ENCODE peak calls at places on chromosomes 12 and 14, in six cellular contexts. One of them, this sample, is unnamed.

GRCh38 chr12:48034835-48035805 is 30.8 kb upstream of the COL2A1 start:
- DNase-seq in stimulated activated effector memory CD8-positive, alpha-beta T cell treated with anti-CD3 and anti-CD28 coated beads, Interleukin-12 subunit alpha, Interleukin-12 subunit beta, amount 100 ng/mL, for 72 hours: no peak
- DNase-seq in activated CD4-positive, alpha-beta T cell treated with anti-CD3 and anti-CD28 coated beads for 24 hours: no peak
- DNase-seq in globus pallidus: no peak
- DNase-seq in C1 segment of cervical spinal cord: no peak
- DNase-seq in stimulated activated naive CD8-positive, alpha-beta T cell treated with anti-CD3 and anti-CD28 coated beads, Interleukin-15, Interleukin-2, amounts not matched to agents 100 U/mL and 50 U/mL, for 24 hours: no peak
- DNase-seq in this sample: no peak

GRCh38 chr12:132067182-132067581 is 76.9 kb downstream of the DDX51 start:
- DNase-seq in stimulated activated effector memory CD8-positive, alpha-beta T cell treated with anti-CD3 and anti-CD28 coated beads, Interleukin-12 subunit alpha, Interleukin-12 subunit beta, amount 100 ng/mL, for 72 hours: no peak
- DNase-seq in activated CD4-positive, alpha-beta T cell treated with anti-CD3 and anti-CD28 coated beads for 24 hours: no peak
- DNase-seq in globus pallidus: no peak
- DNase-seq in C1 segment of cervical spinal cord: no peak
- DNase-seq in stimulated activated naive CD8-positive, alpha-beta T cell treated with anti-CD3 and anti-CD28 coated beads, Interleukin-15, Interleukin-2, amounts not matched to agents 100 U/mL and 50 U/mL, for 24 hours: no peak
- DNase-seq in this sample: no peak

GRCh38 chr14:52792097-52792415 is 649 bp upstream of the GNPNAT1 start:
- DNase-seq in stimulated activated effector memory CD8-positive, alpha-beta T cell treated with anti-CD3 and anti-CD28 coated beads, Interleukin-12 subunit alpha, Interleukin-12 subunit beta, amount 100 ng/mL, for 72 hours: no peak
- DNase-seq in activated CD4-positive, alpha-beta T cell treated with anti-CD3 and anti-CD28 coated beads for 24 hours: no peak
- DNase-seq in globus pallidus: no peak
- DNase-seq in C1 segment of cervical spinal cord: no peak
- DNase-seq in stimulated activated naive CD8-positive, alpha-beta T cell treated with anti-CD3 and anti-CD28 coated beads, Interleukin-15, Interleukin-2, amounts not matched to agents 100 U/mL and 50 U/mL, for 24 hours: no peak
- DNase-seq in this sample: no peak

GRCh38 chr14:101071493-101071891 is 168.0 kb upstream of the RTL1 start:
- DNase-seq in stimulated activated effector memory CD8-positive, alpha-beta T cell treated with anti-CD3 and anti-CD28 coated beads, Interleukin-12 subunit alpha, Interleukin-12 subunit beta, amount 100 ng/mL, for 72 hours: no peak
- DNase-seq in activated CD4-positive, alpha-beta T cell treated with anti-CD3 and anti-CD28 coated beads for 24 hours: no peak
- DNase-seq in globus pallidus: no peak
- DNase-seq in C1 segment of cervical spinal cord: no peak
- DNase-seq in stimulated activated naive CD8-positive, alpha-beta T cell treated with anti-CD3 and anti-CD28 coated beads, Interleukin-15, Interleukin-2, amounts not matched to agents 100 U/mL and 50 U/mL, for 24 hours: no peak
- DNase-seq in this sample: no peak

GRCh38 chr12:52258335-52258901 is 16.0 kb upstream of the KRT86 start:
- DNase-seq in stimulated activated effector memory CD8-positive, alpha-beta T cell treated with anti-CD3 and anti-CD28 coated beads, Interleukin-12 subunit alpha, Interleukin-12 subunit beta, amount 100 ng/mL, for 72 hours: no peak
- DNase-seq in activated CD4-positive, alpha-beta T cell treated with anti-CD3 and anti-CD28 coated beads for 24 hours: no peak
- DNase-seq in globus pallidus: no peak
- DNase-seq in C1 segment of cervical spinal cord: no peak
- DNase-seq in stimulated activated naive CD8-positive, alpha-beta T cell treated with anti-CD3 and anti-CD28 coated beads, Interleukin-15, Interleukin-2, amounts not matched to agents 100 U/mL and 50 U/mL, for 24 hours: no peak
- DNase-seq in this sample: no peak

GRCh38 chr12:40104461-40105264 is 1.2 kb downstream of the SLC2A13 start:
- DNase-seq in stimulated activated effector memory CD8-positive, alpha-beta T cell treated with anti-CD3 and anti-CD28 coated beads, Interleukin-12 subunit alpha, Interleukin-12 subunit beta, amount 100 ng/mL, for 72 hours: no peak
- DNase-seq in activated CD4-positive, alpha-beta T cell treated with anti-CD3 and anti-CD28 coated beads for 24 hours: no peak
- DNase-seq in globus pallidus: no peak
- DNase-seq in C1 segment of cervical spinal cord: no peak
- DNase-seq in stimulated activated naive CD8-positive, alpha-beta T cell treated with anti-CD3 and anti-CD28 coated beads, Interleukin-15, Interleukin-2, amounts not matched to agents 100 U/mL and 50 U/mL, for 24 hours: peak
- DNase-seq in this sample: no peak

GRCh38 chr12:3002636-3003035 is 43.4 kb downstream of the TEAD4 start:
- DNase-seq in stimulated activated effector memory CD8-positive, alpha-beta T cell treated with anti-CD3 and anti-CD28 coated beads, Interleukin-12 subunit alpha, Interleukin-12 subunit beta, amount 100 ng/mL, for 72 hours: no peak
- DNase-seq in activated CD4-positive, alpha-beta T cell treated with anti-CD3 and anti-CD28 coated beads for 24 hours: no peak
- DNase-seq in globus pallidus: no peak
- DNase-seq in C1 segment of cervical spinal cord: no peak
- DNase-seq in stimulated activated naive CD8-positive, alpha-beta T cell treated with anti-CD3 and anti-CD28 coated beads, Interleukin-15, Interleukin-2, amounts not matched to agents 100 U/mL and 50 U/mL, for 24 hours: no peak
- DNase-seq in this sample: no peak

GRCh38 chr14:72907327-72907826 is 13.5 kb upstream of the DPF3 start:
- DNase-seq in stimulated activated effector memory CD8-positive, alpha-beta T cell treated with anti-CD3 and anti-CD28 coated beads, Interleukin-12 subunit alpha, Interleukin-12 subunit beta, amount 100 ng/mL, for 72 hours: no peak
- DNase-seq in activated CD4-positive, alpha-beta T cell treated with anti-CD3 and anti-CD28 coated beads for 24 hours: no peak
- DNase-seq in globus pallidus: no peak
- DNase-seq in C1 segment of cervical spinal cord: no peak
- DNase-seq in stimulated activated naive CD8-positive, alpha-beta T cell treated with anti-CD3 and anti-CD28 coated beads, Interleukin-15, Interleukin-2, amounts not matched to agents 100 U/mL and 50 U/mL, for 24 hours: no peak
- DNase-seq in this sample: no peak

GRCh38 chr14:93318927-93319326 is 13.9 kb downstream of the BTBD7 start:
- DNase-seq in stimulated activated effector memory CD8-positive, alpha-beta T cell treated with anti-CD3 and anti-CD28 coated beads, Interleukin-12 subunit alpha, Interleukin-12 subunit beta, amount 100 ng/mL, for 72 hours: no peak
- DNase-seq in activated CD4-positive, alpha-beta T cell treated with anti-CD3 and anti-CD28 coated beads for 24 hours: no peak
- DNase-seq in globus pallidus: no peak
- DNase-seq in C1 segment of cervical spinal cord: no peak
- DNase-seq in stimulated activated naive CD8-positive, alpha-beta T cell treated with anti-CD3 and anti-CD28 coated beads, Interleukin-15, Interleukin-2, amounts not matched to agents 100 U/mL and 50 U/mL, for 24 hours: no peak
- DNase-seq in this sample: no peak

GRCh38 chr12:8770499-8770898 is 51.9 kb upstream of the A2ML1 start:
- DNase-seq in stimulated activated effector memory CD8-positive, alpha-beta T cell treated with anti-CD3 and anti-CD28 coated beads, Interleukin-12 subunit alpha, Interleukin-12 subunit beta, amount 100 ng/mL, for 72 hours: no peak
- DNase-seq in activated CD4-positive, alpha-beta T cell treated with anti-CD3 and anti-CD28 coated beads for 24 hours: no peak
- DNase-seq in globus pallidus: no peak
- DNase-seq in C1 segment of cervical spinal cord: no peak
- DNase-seq in stimulated activated naive CD8-positive, alpha-beta T cell treated with anti-CD3 and anti-CD28 coated beads, Interleukin-15, Interleukin-2, amounts not matched to agents 100 U/mL and 50 U/mL, for 24 hours: no peak
- DNase-seq in this sample: no peak

GRCh38 chr14:37232907-37233481 is 35.3 kb downstream of the MIPOL1 start:
- DNase-seq in stimulated activated effector memory CD8-positive, alpha-beta T cell treated with anti-CD3 and anti-CD28 coated beads, Interleukin-12 subunit alpha, Interleukin-12 subunit beta, amount 100 ng/mL, for 72 hours: no peak
- DNase-seq in activated CD4-positive, alpha-beta T cell treated with anti-CD3 and anti-CD28 coated beads for 24 hours: no peak
- DNase-seq in globus pallidus: peak
- DNase-seq in C1 segment of cervical spinal cord: no peak
- DNase-seq in stimulated activated naive CD8-positive, alpha-beta T cell treated with anti-CD3 and anti-CD28 coated beads, Interleukin-15, Interleukin-2, amounts not matched to agents 100 U/mL and 50 U/mL, for 24 hours: no peak
- DNase-seq in this sample: peak